ENCODE peak calls at places on chromosomes 7 and 10, in nine cellular contexts. One of them, this sample, is unnamed.

GRCh38 chr7:54725255-54725654 is 33.8 kb downstream of the SEC61G start:
- DNase-seq in activated naive CD8-positive, alpha-beta T cell treated with anti-CD3 and anti-CD28 coated beads for 36 hours: no peak
- DNase-seq in lung: no peak
- DNase-seq in D721Med: no peak
- DNase-seq in T-helper 2 cell: no peak
- DNase-seq in AML-193: no peak
- DNase-seq in colonic mucosa: no peak
- DNase-seq in M059J: no peak
- DNase-seq in cardiac muscle cell: no peak
- DNase-seq in this sample: no peak

GRCh38 chr10:13613519-13613918 is 26.8 kb downstream of the PRPF18 start:
- DNase-seq in activated naive CD8-positive, alpha-beta T cell treated with anti-CD3 and anti-CD28 coated beads for 36 hours: no peak
- DNase-seq in lung: no peak
- DNase-seq in D721Med: no peak
- DNase-seq in T-helper 2 cell: no peak
- DNase-seq in AML-193: no peak
- DNase-seq in colonic mucosa: no peak
- DNase-seq in M059J: peak
- DNase-seq in cardiac muscle cell: peak
- DNase-seq in this sample: peak

GRCh38 chr7:29408841-29409243 is 154.8 kb upstream of the PRR15 start:
- DNase-seq in activated naive CD8-positive, alpha-beta T cell treated with anti-CD3 and anti-CD28 coated beads for 36 hours: peak
- DNase-seq in lung: peak
- DNase-seq in D721Med: peak
- DNase-seq in T-helper 2 cell: no peak
- DNase-seq in AML-193: peak
- DNase-seq in colonic mucosa: peak
- DNase-seq in M059J: peak
- DNase-seq in cardiac muscle cell: peak
- DNase-seq in this sample: peak

GRCh38 chr10:32059472-32059871 is 3.2 kb upstream of the KIF5B start:
- DNase-seq in activated naive CD8-positive, alpha-beta T cell treated with anti-CD3 and anti-CD28 coated beads for 36 hours: no peak
- DNase-seq in lung: no peak
- DNase-seq in D721Med: no peak
- DNase-seq in T-helper 2 cell: no peak
- DNase-seq in AML-193: no peak
- DNase-seq in colonic mucosa: no peak
- DNase-seq in M059J: no peak
- DNase-seq in cardiac muscle cell: no peak
- DNase-seq in this sample: no peak

GRCh38 chr7:33039257-33039904 is 23.2 kb downstream of the NT5C3A start:
- DNase-seq in activated naive CD8-positive, alpha-beta T cell treated with anti-CD3 and anti-CD28 coated beads for 36 hours: no peak
- DNase-seq in lung: no peak
- DNase-seq in D721Med: no peak
- DNase-seq in T-helper 2 cell: no peak
- DNase-seq in AML-193: peak
- DNase-seq in colonic mucosa: no peak
- DNase-seq in M059J: peak
- DNase-seq in cardiac muscle cell: no peak
- DNase-seq in this sample: peak

GRCh38 chr10:132974249-132974796 is 32.0 kb upstream of the CFAP46 start:
- DNase-seq in activated naive CD8-positive, alpha-beta T cell treated with anti-CD3 and anti-CD28 coated beads for 36 hours: no peak
- DNase-seq in lung: no peak
- DNase-seq in D721Med: no peak
- DNase-seq in T-helper 2 cell: no peak
- DNase-seq in AML-193: no peak
- DNase-seq in colonic mucosa: no peak
- DNase-seq in M059J: no peak
- DNase-seq in cardiac muscle cell: no peak
- DNase-seq in this sample: no peak

GRCh38 chr7:138843632-138844580 is 45.9 kb upstream of the ATP6V0A4 start:
- DNase-seq in activated naive CD8-positive, alpha-beta T cell treated with anti-CD3 and anti-CD28 coated beads for 36 hours: no peak
- DNase-seq in lung: no peak
- DNase-seq in D721Med: no peak
- DNase-seq in T-helper 2 cell: no peak
- DNase-seq in AML-193: no peak
- DNase-seq in colonic mucosa: no peak
- DNase-seq in M059J: no peak
- DNase-seq in cardiac muscle cell: no peak
- DNase-seq in this sample: no peak

GRCh38 chr10:80924063-80924952 is 386.6 kb downstream of the SH2D4B start:
- DNase-seq in activated naive CD8-positive, alpha-beta T cell treated with anti-CD3 and anti-CD28 coated beads for 36 hours: no peak
- DNase-seq in lung: peak
- DNase-seq in D721Med: no peak
- DNase-seq in T-helper 2 cell: no peak
- DNase-seq in AML-193: peak
- DNase-seq in colonic mucosa: peak
- DNase-seq in M059J: peak
- DNase-seq in cardiac muscle cell: peak
- DNase-seq in this sample: peak

GRCh38 chr10:17616403-17617030 is 657 bp downstream of the HACD1 start:
- DNase-seq in activated naive CD8-positive, alpha-beta T cell treated with anti-CD3 and anti-CD28 coated beads for 36 hours: no peak
- DNase-seq in lung: peak
- DNase-seq in D721Med: no peak
- DNase-seq in T-helper 2 cell: peak
- DNase-seq in AML-193: peak
- DNase-seq in colonic mucosa: peak
- DNase-seq in M059J: peak
- DNase-seq in cardiac muscle cell: peak
- DNase-seq in this sample: no peak

GRCh38 chr7:44218418-44219201 is 17.8 kb downstream of the YKT6 start:
- DNase-seq in activated naive CD8-positive, alpha-beta T cell treated with anti-CD3 and anti-CD28 coated beads for 36 hours: no peak
- DNase-seq in lung: no peak
- DNase-seq in D721Med: no peak
- DNase-seq in T-helper 2 cell: no peak
- DNase-seq in AML-193: no peak
- DNase-seq in colonic mucosa: no peak
- DNase-seq in M059J: no peak
- DNase-seq in cardiac muscle cell: peak
- DNase-seq in this sample: no peak

GRCh38 chr10:60979667-60980104 is 35.7 kb upstream of the RHOBTB1 start:
- DNase-seq in activated naive CD8-positive, alpha-beta T cell treated with anti-CD3 and anti-CD28 coated beads for 36 hours: no peak
- DNase-seq in lung: no peak
- DNase-seq in D721Med: no peak
- DNase-seq in T-helper 2 cell: no peak
- DNase-seq in AML-193: no peak
- DNase-seq in colonic mucosa: no peak
- DNase-seq in M059J: no peak
- DNase-seq in cardiac muscle cell: no peak
- DNase-seq in this sample: no peak

GRCh38 chr7:112086496-112087254 is 119.5 kb downstream of the DOCK4 start:
- DNase-seq in activated naive CD8-positive, alpha-beta T cell treated with anti-CD3 and anti-CD28 coated beads for 36 hours: no peak
- DNase-seq in lung: no peak
- DNase-seq in D721Med: no peak
- DNase-seq in T-helper 2 cell: no peak
- DNase-seq in AML-193: no peak
- DNase-seq in colonic mucosa: no peak
- DNase-seq in M059J: no peak
- DNase-seq in cardiac muscle cell: no peak
- DNase-seq in this sample: no peak

GRCh38 chr10:43282881-43283280 is 16.0 kb upstream of the RASGEF1A start:
- DNase-seq in activated naive CD8-positive, alpha-beta T cell treated with anti-CD3 and anti-CD28 coated beads for 36 hours: no peak
- DNase-seq in lung: no peak
- DNase-seq in D721Med: no peak
- DNase-seq in T-helper 2 cell: no peak
- DNase-seq in AML-193: no peak
- DNase-seq in colonic mucosa: no peak
- DNase-seq in M059J: no peak
- DNase-seq in cardiac muscle cell: peak
- DNase-seq in this sample: no peak

This sample was measured in NAMALWA.